ENCODE peak calls at places on chromosomes 5 and 9, in five cellular contexts. A is astrocyte of the spinal cord, I is left colon, O is NCI-H526, T is NCI-H1105. W is an unnamed sample.
A peak's percentile ranks its signal among the peaks of the same experiment; 100 is the strongest.

GRCh38 chr9:106866243-106866642 is 3.3 kb downstream of the ZNF462 start:
- DNase-seq in I (no peak), T (no peak), A (no peak), O (no peak), W (no peak)

GRCh38 chr9:111483419-111483861 is 743 bp downstream of the ECPAS start:
- DNase-seq in A (peak; percentile 43), T (peak; percentile 45), O (no peak), I (no peak), W (peak; percentile 54)

GRCh38 chr9:127411122-127411521 is 13.1 kb upstream of the ZNF79 start:
- DNase-seq in I (no peak), T (no peak), O (no peak), A (no peak), W (no peak)

GRCh38 chr5:172700686-172701324 is 59.7 kb downstream of the NEURL1B start:
- DNase-seq in A (no peak), T (no peak), I (no peak), O (no peak), W (no peak)

GRCh38 chr9:123281659-123282342 is 13.4 kb upstream of the STRBP start:
- DNase-seq in O (no peak), A (no peak), I (no peak), T (no peak), W (no peak)

GRCh38 chr5:179802950-179803562 is 3.6 kb downstream of the MGAT4B start:
- DNase-seq in I (no peak), O (peak; percentile 75), T (peak; percentile 79), A (no peak), W (peak; percentile 92)

GRCh38 chr5:174329738-174330137 is 284.2 kb downstream of the NSG2 start:
- DNase-seq in O (no peak), T (no peak), A (peak; percentile 12), I (no peak), W (no peak)

GRCh38 chr5:617896-618295 is 5.8 kb downstream of the CEP72 start:
- DNase-seq in T (no peak), O (no peak), A (no peak), I (peak; percentile 5), W (no peak)

GRCh38 chr9:133200631-133201030 is 8.4 kb downstream of the OBP2B start:
- DNase-seq in A (no peak), I (no peak), T (no peak), O (no peak), W (no peak)

GRCh38 chr9:71352837-71353236 is 231.4 kb upstream of the TRPM3 start:
- DNase-seq in A (no peak), I (no peak), T (peak; percentile 51), O (no peak), W (peak; percentile 53)